ENCODE peak calls at places on chromosomes 1 and 21, in five cellular contexts. B is NCI-H2227 treated with DMSO at 0.1 percent for 48 hours, P is HFFc6, U is activated gamma-delta T cell treated with Interleukin-2 at 50 U/mL for 16 hours, K is NCI-H1436. Y is an unnamed sample.
A peak's percentile ranks its signal among the peaks of the same experiment; 100 is the strongest.

GRCh38 chr1:167499657-167500056 is 18.7 kb downstream of the CD247 start:
- DNase-seq in B (no peak), P (no peak), U (no peak), K (no peak), Y (no peak)

GRCh38 chr1:204651843-204652421 is 33.6 kb downstream of the LRRN2 start:
- DNase-seq in B (peak; percentile 38), P (no peak), U (no peak), K (peak; percentile 80), Y (no peak)

GRCh38 chr21:36186506-36187399 is 30.1 kb downstream of the DOP1B start:
- DNase-seq in B (no peak), P (no peak), U (no peak), K (no peak), Y (no peak)

GRCh38 chr1:33297911-33298622 is 22.8 kb downstream of the A3GALT2 start:
- DNase-seq in B (no peak), P (no peak), U (no peak), K (no peak), Y (no peak)

GRCh38 chr21:44496900-44497550 is 41.7 kb downstream of the LRRC3 start:
- DNase-seq in B (peak; percentile 23), P (no peak), U (no peak), K (peak; percentile 70), Y (no peak)

GRCh38 chr1:7257225-7257624 is 472.0 kb downstream of the CAMTA1 start:
- DNase-seq in B (no peak), P (no peak), U (no peak), K (no peak), Y (no peak)

GRCh38 chr1:85708826-85709222 is 591 bp upstream of the ZNHIT6 start:
- DNase-seq in B (peak; percentile 45), P (no peak), U (no peak), K (no peak), Y (peak; percentile 34)

GRCh38 chr1:206430031-206430983 is 40.0 kb upstream of the IKBKE start:
- DNase-seq in B (no peak), P (peak; percentile 72), U (no peak), K (no peak), Y (peak; percentile 10)

GRCh38 chr21:16239659-16240265 is 510.0 kb downstream of the USP25 start:
- DNase-seq in B (no peak), P (no peak), U (no peak), K (no peak), Y (peak; percentile 17)

GRCh38 chr21:29230541-29231275 is 68.0 kb upstream of the BACH1 start:
- DNase-seq in B (no peak), P (no peak), U (no peak), K (no peak), Y (peak; percentile 49)

GRCh38 chr1:41615316-41615715 is 130.8 kb upstream of the EDN2 start:
- DNase-seq in B (no peak), P (no peak), U (no peak), K (no peak), Y (no peak)

GRCh38 chr1:161792740-161793139 is 26.6 kb downstream of the ATF6 start:
- DNase-seq in B (peak; percentile 45), P (peak; percentile 85), U (no peak), K (peak; percentile 40), Y (peak; percentile 87)

GRCh38 chr1:205928256-205928655 is 15.0 kb downstream of the SLC26A9 start:
- DNase-seq in B (no peak), P (no peak), U (no peak), K (no peak), Y (no peak)

GRCh38 chr1:229397762-229398161 is 36.1 kb downstream of the ACTA1 start:
- DNase-seq in B (no peak), P (no peak), U (no peak), K (no peak), Y (no peak)

GRCh38 chr1:236992449-236992848 is 11.8 kb downstream of the MT1HL1 start:
- DNase-seq in B (no peak), P (no peak), U (no peak), K (no peak), Y (no peak)

GRCh38 chr1:221863635-221864034 is 121.7 kb upstream of the DUSP10 start:
- DNase-seq in B (no peak), P (no peak), U (no peak), K (no peak), Y (no peak)

GRCh38 chr1:156579472-156579871 is at the start of gene TTC24:
- DNase-seq in B (no peak), P (no peak), U (no peak), K (peak; percentile 55), Y (no peak)

GRCh38 chr1:2257245-2257627 is 29.1 kb downstream of the SKI start:
- DNase-seq in B (no peak), P (no peak), U (no peak), K (no peak), Y (no peak)

GRCh38 chr1:8941906-8942305 is 3.8 kb upstream of the CA6 start:
- DNase-seq in B (no peak), P (peak; percentile 63), U (no peak), K (no peak), Y (peak; percentile 79)

GRCh38 chr1:47592296-47592975 is 154.6 kb downstream of the FOXD2 start:
- DNase-seq in B (no peak), P (no peak), U (no peak), K (peak; percentile 31), Y (no peak)

GRCh38 chr1:223062177-223062576 is 80.9 kb downstream of the TLR5 start:
- DNase-seq in B (peak; percentile 78), P (no peak), U (no peak), K (no peak), Y (no peak)

GRCh38 chr1:1268284-1268682 is 5.4 kb downstream of the UBE2J2 start:
- DNase-seq in B (no peak), P (no peak), U (no peak), K (no peak), Y (no peak)

GRCh38 chr1:107093385-107093784 is 36.9 kb downstream of the PRMT6 start:
- DNase-seq in B (no peak), P (no peak), U (no peak), K (no peak), Y (peak; percentile 28)

GRCh38 chr1:243475966-243476365 is 220.1 kb downstream of the SDCCAG8 start:
- DNase-seq in B (peak; percentile 44), P (no peak), U (no peak), K (no peak), Y (peak; percentile 39)

GRCh38 chr1:57889686-57890360 is 466.0 kb upstream of the DAB1 start:
- DNase-seq in B (no peak), P (no peak), U (no peak), K (no peak), Y (peak; percentile 70)

GRCh38 chr1:167431261-167431908 is 86.9 kb downstream of the CD247 start:
- DNase-seq in B (no peak), P (no peak), U (no peak), K (no peak), Y (no peak)

GRCh38 chr1:227778401-227778947 is 37.0 kb upstream of the PRSS38 start:
- DNase-seq in B (no peak), P (peak; percentile 63), U (no peak), K (no peak), Y (peak; percentile 69)

GRCh38 chr1:76864383-76864782 is 2.9 kb upstream of the ST6GALNAC5 start:
- DNase-seq in B (no peak), P (no peak), U (no peak), K (no peak), Y (peak; percentile 16)

GRCh38 chr1:15676010-15676409 is 8.1 kb upstream of the PLEKHM2 start:
- DNase-seq in B (no peak), P (no peak), U (no peak), K (no peak), Y (no peak)

GRCh38 chr21:41634211-41634694 is 126.3 kb upstream of the TMPRSS2 start:
- DNase-seq in B (no peak), P (no peak), U (no peak), K (no peak), Y (peak; percentile 92)

GRCh38 chr1:94550800-94551241 is 9.3 kb upstream of the F3 start:
- DNase-seq in B (no peak), P (no peak), U (no peak), K (no peak), Y (no peak)

GRCh38 chr1:65440915-65441314 is 20.4 kb downstream of the LEPR start:
- DNase-seq in B (no peak), P (peak; percentile 72), U (no peak), K (no peak), Y (no peak)

GRCh38 chr1:41461790-41462679 is 22.4 kb downstream of the EDN2 start:
- DNase-seq in B (no peak), P (no peak), U (no peak), K (no peak), Y (no peak)

GRCh38 chr1:32718527-32718926 is 16.0 kb upstream of the SYNC start:
- DNase-seq in B (no peak), P (no peak), U (no peak), K (no peak), Y (no peak)

GRCh38 chr1:22618056-22618455 is 18.4 kb upstream of the C1QA start:
- DNase-seq in B (no peak), P (no peak), U (no peak), K (no peak), Y (no peak)

GRCh38 chr1:172532700-172533510 is at the start of gene SUCO:
- DNase-seq in B (peak; percentile 99), P (peak; percentile 100), U (peak; percentile 100), K (peak; percentile 97), Y (peak; percentile 100)

GRCh38 chr21:26739189-26739588 is 106.0 kb downstream of the ADAMTS1 start:
- DNase-seq in B (no peak), P (no peak), U (no peak), K (no peak), Y (peak; percentile 40)

GRCh38 chr1:177256153-177256814 is 85.5 kb downstream of the BRINP2 start:
- DNase-seq in B (no peak), P (peak; percentile 71), U (no peak), K (no peak), Y (peak; percentile 99)